ENCODE peak calls at places on chromosomes 13 and 19, in seven cellular contexts. One of them, this sample, is unnamed.

GRCh38 chr13:45331123-45331619 is 9.8 kb downstream of the TPT1 start:
- DNase-seq in ascending aorta: no peak
- DNase-seq in colonic mucosa: no peak
- DNase-seq in ovary: no peak
- DNase-seq in H9: no peak
- DNase-seq in tibial nerve: no peak
- DNase-seq in neural progenitor cell: no peak
- DNase-seq in this sample: no peak

GRCh38 chr19:4130635-4131438 is 6.9 kb upstream of the MAP2K2 start:
- DNase-seq in ascending aorta: no peak
- DNase-seq in colonic mucosa: no peak
- DNase-seq in ovary: no peak
- DNase-seq in H9: no peak
- DNase-seq in tibial nerve: no peak
- DNase-seq in neural progenitor cell: no peak
- DNase-seq in this sample: no peak

GRCh38 chr19:3360494-3361383 is 5.6 kb upstream of the NFIC start:
- DNase-seq in ascending aorta: peak; percentile 83
- DNase-seq in colonic mucosa: peak; percentile 77
- DNase-seq in ovary: peak; percentile 82
- DNase-seq in H9: no peak
- DNase-seq in tibial nerve: peak; percentile 70
- DNase-seq in neural progenitor cell: peak; percentile 45
- DNase-seq in this sample: no peak

GRCh38 chr19:58582985-58583384 is 9.8 kb upstream of the MZF1 start:
- DNase-seq in ascending aorta: peak; percentile 57
- DNase-seq in colonic mucosa: no peak
- DNase-seq in ovary: peak; percentile 17
- DNase-seq in H9: peak; percentile 17
- DNase-seq in tibial nerve: no peak
- DNase-seq in neural progenitor cell: no peak
- DNase-seq in this sample: no peak

GRCh38 chr13:30113531-30113930 is 193.8 kb downstream of the KATNAL1 start:
- DNase-seq in ascending aorta: no peak
- DNase-seq in colonic mucosa: peak; percentile 41
- DNase-seq in ovary: no peak
- DNase-seq in H9: no peak
- DNase-seq in tibial nerve: no peak
- DNase-seq in neural progenitor cell: no peak
- DNase-seq in this sample: no peak

GRCh38 chr19:42280761-42281174 is 11.7 kb downstream of the CIC start:
- DNase-seq in ascending aorta: peak; percentile 92
- DNase-seq in colonic mucosa: peak; percentile 52
- DNase-seq in ovary: peak; percentile 83
- DNase-seq in H9: no peak
- DNase-seq in tibial nerve: no peak
- DNase-seq in neural progenitor cell: peak; percentile 51
- DNase-seq in this sample: no peak

GRCh38 chr13:97567510-97568243 is 133.7 kb downstream of the RAP2A start:
- DNase-seq in ascending aorta: peak; percentile 67
- DNase-seq in colonic mucosa: peak; percentile 79
- DNase-seq in ovary: no peak
- DNase-seq in H9: peak; percentile 45
- DNase-seq in tibial nerve: no peak
- DNase-seq in neural progenitor cell: no peak
- DNase-seq in this sample: no peak

GRCh38 chr19:37999309-38000213 is 92.6 kb downstream of the SIPA1L3 start:
- DNase-seq in ascending aorta: peak; percentile 71
- DNase-seq in colonic mucosa: no peak
- DNase-seq in ovary: no peak
- DNase-seq in H9: no peak
- DNase-seq in tibial nerve: peak; percentile 43
- DNase-seq in neural progenitor cell: no peak
- DNase-seq in this sample: no peak

GRCh38 chr19:33063356-33064116 is 1.2 kb downstream of the RHPN2 start:
- DNase-seq in ascending aorta: no peak
- DNase-seq in colonic mucosa: peak; percentile 86
- DNase-seq in ovary: peak; percentile 29
- DNase-seq in H9: peak; percentile 35
- DNase-seq in tibial nerve: no peak
- DNase-seq in neural progenitor cell: peak; percentile 52
- DNase-seq in this sample: no peak

GRCh38 chr19:39430675-39431593 is 4.8 kb downstream of the RPS16 start:
- DNase-seq in ascending aorta: peak; percentile 82
- DNase-seq in colonic mucosa: peak; percentile 20
- DNase-seq in ovary: no peak
- DNase-seq in H9: peak; percentile 84
- DNase-seq in tibial nerve: no peak
- DNase-seq in neural progenitor cell: no peak
- DNase-seq in this sample: no peak

GRCh38 chr13:45630791-45631190 is 15.3 kb upstream of the ERICH6B start:
- DNase-seq in ascending aorta: no peak
- DNase-seq in colonic mucosa: no peak
- DNase-seq in ovary: no peak
- DNase-seq in H9: no peak
- DNase-seq in tibial nerve: no peak
- DNase-seq in neural progenitor cell: no peak
- DNase-seq in this sample: no peak

GRCh38 chr13:26377038-26377437 is 123.1 kb downstream of the CDK8 start:
- DNase-seq in ascending aorta: no peak
- DNase-seq in colonic mucosa: no peak
- DNase-seq in ovary: no peak
- DNase-seq in H9: peak; percentile 52
- DNase-seq in tibial nerve: no peak
- DNase-seq in neural progenitor cell: peak; percentile 69
- DNase-seq in this sample: no peak

GRCh38 chr19:3775374-3775711 is 3.3 kb upstream of the RAX2 start:
- DNase-seq in ascending aorta: no peak
- DNase-seq in colonic mucosa: no peak
- DNase-seq in ovary: no peak
- DNase-seq in H9: peak; percentile 14
- DNase-seq in tibial nerve: no peak
- DNase-seq in neural progenitor cell: no peak
- DNase-seq in this sample: no peak

GRCh38 chr19:16368385-16369305 is 44.0 kb downstream of the KLF2 start:
- DNase-seq in ascending aorta: no peak
- DNase-seq in colonic mucosa: no peak
- DNase-seq in ovary: no peak
- DNase-seq in H9: no peak
- DNase-seq in tibial nerve: no peak
- DNase-seq in neural progenitor cell: no peak
- DNase-seq in this sample: no peak

GRCh38 chr13:55000844-55001243 is 1972.2 kb downstream of the OLFM4 start:
- DNase-seq in ascending aorta: no peak
- DNase-seq in colonic mucosa: no peak
- DNase-seq in ovary: no peak
- DNase-seq in H9: peak; percentile 91
- DNase-seq in tibial nerve: no peak
- DNase-seq in neural progenitor cell: no peak
- DNase-seq in this sample: no peak

GRCh38 chr19:55117636-55118391 is at the start of gene PPP1R12C:
- DNase-seq in ascending aorta: peak; percentile 100
- DNase-seq in colonic mucosa: peak; percentile 99
- DNase-seq in ovary: peak; percentile 97
- DNase-seq in H9: peak; percentile 99
- DNase-seq in tibial nerve: peak; percentile 97
- DNase-seq in neural progenitor cell: peak; percentile 99
- DNase-seq in this sample: peak; percentile 92

DNA sequence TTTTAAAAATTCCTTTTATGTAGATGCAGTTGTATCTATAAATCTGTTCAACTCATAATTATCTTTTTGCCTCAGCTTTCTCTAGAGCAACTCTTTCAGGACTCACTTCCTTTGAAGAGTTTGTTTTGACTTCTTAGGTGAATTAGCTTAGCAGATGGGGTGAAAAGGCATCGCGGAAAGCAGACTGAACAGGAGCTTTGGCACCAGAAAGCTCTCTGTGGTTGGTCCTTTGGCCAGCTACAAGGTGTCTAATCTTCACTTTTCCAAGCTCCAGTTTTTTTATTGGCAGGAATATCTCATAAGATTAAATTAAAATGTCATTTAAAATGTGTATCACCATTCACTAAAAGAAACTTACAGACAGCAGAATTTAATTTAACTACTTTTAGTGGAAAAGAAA is 60.7 kb upstream of the KLF12 start:
- DNase-seq in ascending aorta: no peak
- DNase-seq in colonic mucosa: no peak
- DNase-seq in ovary: no peak
- DNase-seq in H9: no peak
- DNase-seq in tibial nerve: no peak
- DNase-seq in neural progenitor cell: no peak
- DNase-seq in this sample: no peak
- H3K27ac ChIP-seq in ascending aorta: no peak overlapping the region
- H3K27ac ChIP-seq in colonic mucosa: no peak overlapping the region
- H3K27ac ChIP-seq in ovary: no peak overlapping the region
- H3K27ac ChIP-seq in H9: no peak overlapping the region
- H3K27ac ChIP-seq in tibial nerve: no peak overlapping the region
- H3K27ac ChIP-seq in neural progenitor cell: no peak overlapping the region
- H3K27ac ChIP-seq in this sample: no peak overlapping the region

DNA sequence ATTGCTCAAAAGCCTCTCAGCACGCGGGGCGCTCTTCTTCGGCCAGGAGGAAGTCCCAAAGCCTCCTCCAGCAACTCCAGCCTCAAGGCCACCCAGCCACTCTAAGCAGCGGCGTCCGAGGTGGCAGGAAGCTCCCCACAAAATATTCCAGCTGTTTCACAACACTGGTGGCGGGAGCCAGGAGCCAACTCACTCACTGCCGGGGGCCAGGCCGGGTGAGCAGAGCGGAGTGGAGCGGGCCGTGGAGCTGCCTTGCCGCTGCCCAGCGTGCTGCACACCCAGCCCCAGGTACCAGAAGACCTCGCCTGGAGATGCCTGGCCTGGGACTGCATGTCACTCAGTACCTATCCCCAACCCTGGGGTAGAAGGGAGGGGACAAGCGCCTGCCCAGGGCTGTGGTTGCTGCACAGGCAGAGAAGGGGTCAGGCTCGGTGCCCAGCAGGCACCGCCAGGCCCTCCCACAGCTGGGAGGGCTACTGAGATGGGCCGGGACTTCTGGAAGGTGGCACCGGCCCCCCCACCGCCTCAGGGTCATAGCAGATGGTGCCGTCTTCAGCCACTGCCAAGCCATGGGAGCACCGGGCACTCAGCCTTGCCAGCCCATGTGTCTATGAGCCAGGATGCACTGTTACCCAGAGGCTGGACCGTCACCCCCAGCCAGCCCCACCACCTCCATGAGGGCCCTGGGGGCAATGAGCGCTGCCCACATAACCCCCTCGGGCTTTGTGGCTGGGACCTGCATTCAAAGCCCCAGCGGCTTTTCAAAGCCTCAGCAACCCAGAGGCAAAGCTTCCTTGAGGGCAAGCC is 59.2 kb downstream of the MLLT1 start:
- DNase-seq in ascending aorta: no peak
- DNase-seq in colonic mucosa: peak; percentile 38
- DNase-seq in ovary: peak; percentile 80
- DNase-seq in H9: no peak
- DNase-seq in tibial nerve: peak; percentile 51
- DNase-seq in neural progenitor cell: no peak
- DNase-seq in this sample: no peak
- H3K4me1 ChIP-seq in ascending aorta: peaks cover 9% of the 10 kb centered on the region
- H3K4me1 ChIP-seq in colonic mucosa: peaks cover 2% of the 10 kb centered on the region
- H3K4me1 ChIP-seq in ovary: peaks cover 59% of the 10 kb centered on the region
- H3K4me1 ChIP-seq in H9: no peaks in the 10 kb centered on the region
- H3K4me1 ChIP-seq in tibial nerve: peaks cover 36% of the 10 kb centered on the region
- H3K4me1 ChIP-seq in neural progenitor cell: peaks cover 19% of the 10 kb centered on the region
- H3K4me1 ChIP-seq in this sample: peaks cover 54% of the 10 kb centered on the region

GRCh38 chr13:77465595-77466195 is 69.8 kb upstream of the SCEL start:
- DNase-seq in ascending aorta: no peak
- DNase-seq in colonic mucosa: no peak
- DNase-seq in ovary: no peak
- DNase-seq in H9: no peak
- DNase-seq in tibial nerve: no peak
- DNase-seq in neural progenitor cell: no peak
- DNase-seq in this sample: no peak

GRCh38 chr13:77470986-77471385 is 64.5 kb upstream of the SCEL start:
- DNase-seq in ascending aorta: no peak
- DNase-seq in colonic mucosa: no peak
- DNase-seq in ovary: no peak
- DNase-seq in H9: no peak
- DNase-seq in tibial nerve: no peak
- DNase-seq in neural progenitor cell: no peak
- DNase-seq in this sample: no peak

DNA sequence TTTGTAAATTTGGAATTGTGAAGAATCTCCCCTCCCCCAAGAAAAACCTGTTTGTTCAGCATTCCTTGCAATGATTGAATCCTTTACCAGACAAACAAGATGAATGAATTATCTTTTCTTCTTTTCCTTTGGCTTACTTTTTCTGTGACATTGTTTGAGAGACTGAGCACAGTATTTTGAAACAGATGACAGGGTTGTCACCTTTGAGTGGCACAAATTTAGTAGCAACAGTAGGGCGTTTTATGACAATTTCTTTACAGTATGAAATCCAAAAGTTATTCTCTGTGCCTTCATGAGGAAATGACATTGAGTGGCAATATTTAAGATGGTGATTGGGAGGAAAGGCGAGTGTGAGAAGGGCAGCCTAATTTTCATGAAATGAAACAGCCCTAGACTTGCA is 68.7 kb upstream of the SCEL start:
- DNase-seq in ascending aorta: no peak
- DNase-seq in colonic mucosa: no peak
- DNase-seq in ovary: no peak
- DNase-seq in H9: no peak
- DNase-seq in tibial nerve: no peak
- DNase-seq in neural progenitor cell: no peak
- DNase-seq in this sample: no peak
- H3K9me3 ChIP-seq in ascending aorta: no peaks in the 10 kb centered on the region
- H3K9me3 ChIP-seq in colonic mucosa: no peaks in the 10 kb centered on the region
- H3K9me3 ChIP-seq in ovary: no peaks in the 10 kb centered on the region
- H3K9me3 ChIP-seq in H9: no peaks in the 10 kb centered on the region
- H3K9me3 ChIP-seq in tibial nerve: no peaks in the 10 kb centered on the region
- H3K9me3 ChIP-seq in neural progenitor cell: no peaks in the 10 kb centered on the region
- H3K9me3 ChIP-seq in this sample: no peaks in the 10 kb centered on the region

DNA sequence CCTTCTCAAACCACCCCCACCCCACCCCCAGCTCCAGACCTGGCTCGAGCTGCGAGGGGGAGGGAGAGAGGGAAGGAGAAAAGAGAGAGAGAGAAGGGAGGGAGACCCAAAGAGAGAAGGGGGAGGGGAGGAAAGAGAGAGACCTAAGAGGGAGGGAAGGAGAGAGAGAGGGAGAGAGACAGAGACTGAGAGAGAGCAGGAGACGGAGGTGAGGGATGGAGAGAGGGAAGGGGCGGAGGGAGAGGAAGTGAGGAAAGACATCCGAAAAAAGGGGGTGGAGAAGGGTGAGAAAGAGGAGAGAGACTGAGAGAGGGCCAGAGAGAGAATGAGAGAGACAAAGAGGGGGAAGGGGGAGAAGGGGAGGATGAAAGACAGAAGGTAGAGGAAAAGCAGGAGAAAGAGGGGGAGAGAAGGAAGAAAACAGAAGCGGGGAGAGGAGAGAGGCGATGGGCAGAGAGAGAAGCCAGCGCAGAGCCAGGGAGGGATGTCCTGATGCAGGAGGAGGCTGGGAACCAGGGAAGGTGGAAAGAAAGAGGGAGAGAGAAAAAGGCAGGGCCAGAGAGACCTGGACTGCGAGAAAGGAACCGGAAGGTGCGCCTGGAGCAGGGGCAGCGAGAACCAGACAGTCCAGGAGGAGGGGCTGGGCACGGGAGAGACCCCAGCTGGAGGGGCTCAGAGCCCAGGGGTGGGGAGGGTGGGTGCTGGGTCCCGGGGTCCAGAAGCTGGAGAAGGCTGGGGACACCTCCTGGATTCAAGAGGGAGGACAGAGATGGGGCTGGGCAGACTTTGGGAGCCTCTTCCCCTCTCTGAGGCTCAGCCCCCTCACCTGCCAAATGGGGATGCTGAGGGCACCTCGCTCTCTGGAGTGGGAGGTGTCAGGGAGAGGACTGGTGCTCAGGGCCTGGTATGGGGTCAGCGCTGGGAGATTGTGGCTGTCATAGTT is 1.7 kb upstream of the SPACA6 start:
- DNase-seq in ascending aorta: no peak
- DNase-seq in colonic mucosa: no peak
- DNase-seq in ovary: peak; percentile 51
- DNase-seq in H9: no peak
- DNase-seq in tibial nerve: no peak
- DNase-seq in neural progenitor cell: peak; percentile 30
- DNase-seq in this sample: no peak
- H3K27ac ChIP-seq in ascending aorta: peak overlapping the region; percentile 100
- H3K27ac ChIP-seq in colonic mucosa: peak overlapping the region; percentile 84
- H3K27ac ChIP-seq in ovary: peak overlapping the region; percentile 99
- H3K27ac ChIP-seq in H9: no peak overlapping the region
- H3K27ac ChIP-seq in tibial nerve: peak overlapping the region; percentile 95
- H3K27ac ChIP-seq in neural progenitor cell: no peak overlapping the region
- H3K27ac ChIP-seq in this sample: peak overlapping the region; percentile 96

This sample was measured in esophagus squamous epithelium.